ENCODE peak calls at places on chromosomes 16 and 17, in seven cellular contexts. A is cardiac fibroblast, Z is endothelial cell, X is stomach, E is GM13976, S is astrocyte of the cerebellum, V is heart right ventricle. F is an unnamed sample.

GRCh38 chr17:58630883-58631522 is 60.8 kb downstream of the TEX14 start:
- DNase-seq in V (peak; percentile 6), S (no peak), A (no peak), E (no peak), Z (peak; percentile 46), X (peak; percentile 49), F (no peak)

GRCh38 chr16:11133344-11133921 is 122.6 kb downstream of the SOCS1 start:
- DNase-seq in E (no peak), V (peak; percentile 81), A (peak; percentile 97), X (peak; percentile 94), Z (no peak), S (peak; percentile 93), F (no peak)

GRCh38 chr17:6660765-6661463 is 9.4 kb downstream of the C17orf100 start:
- DNase-seq in V (no peak), Z (no peak), S (no peak), X (no peak), A (no peak), E (peak; percentile 69), F (peak; percentile 65)

GRCh38 chr16:88764913-88765349 is 20.1 kb downstream of the PIEZO1 start:
- DNase-seq in E (no peak), X (no peak), S (no peak), A (peak; percentile 30), Z (no peak), V (no peak), F (no peak)

GRCh38 chr17:32385121-32385520 is 35.2 kb downstream of the ZNF207 start:
- DNase-seq in Z (no peak), A (no peak), X (no peak), V (no peak), E (no peak), S (no peak), F (no peak)

GRCh38 chr17:77513045-77513444 is 372.3 kb downstream of the SEC14L1 start:
- DNase-seq in E (no peak), Z (no peak), X (no peak), V (no peak), A (no peak), S (no peak), F (no peak)

GRCh38 chr16:12323007-12323699 is 346.6 kb downstream of the SNX29 start:
- DNase-seq in E (peak; percentile 37), S (no peak), A (no peak), X (no peak), Z (no peak), V (no peak), F (no peak)

GRCh38 chr17:79587421-79587820 is 23.4 kb downstream of the RBFOX3 start:
- DNase-seq in E (no peak), X (no peak), Z (no peak), V (no peak), S (no peak), A (no peak), F (no peak)

GRCh38 chr16:65991149-65991701 is 375.3 kb upstream of the CDH5 start:
- DNase-seq in A (no peak), X (no peak), Z (no peak), E (no peak), S (no peak), V (no peak), F (no peak)

GRCh38 chr16:89194340-89195311 is 5.7 kb downstream of the SLC22A31 start:
- DNase-seq in S (no peak), X (no peak), A (no peak), V (no peak), E (no peak), Z (no peak), F (no peak)

GRCh38 chr16:89330177-89330856 is 112.8 kb downstream of the ZNF778 start:
- DNase-seq in Z (peak; percentile 50), S (no peak), X (peak; percentile 66), E (no peak), A (peak; percentile 74), V (no peak), F (no peak)

GRCh38 chr16:72793017-72793416 is 254.9 kb downstream of the ZFHX3 start:
- DNase-seq in A (no peak), S (no peak), Z (no peak), X (no peak), E (no peak), V (no peak), F (no peak)

GRCh38 chr16:78478267-78478821 is 378.9 kb downstream of the WWOX start:
- DNase-seq in V (no peak), Z (peak; percentile 4), S (no peak), X (no peak), E (no peak), A (no peak), F (no peak)

GRCh38 chr17:4599505-4600281 is 15.4 kb downstream of the SMTNL2 start:
- DNase-seq in E (no peak), S (no peak), X (no peak), Z (peak; percentile 4), V (no peak), A (no peak), F (no peak)

GRCh38 chr16:72995151-72995881 is 52.6 kb downstream of the ZFHX3 start:
- DNase-seq in S (no peak), X (no peak), V (no peak), Z (peak; percentile 51), E (no peak), A (no peak), F (no peak)

GRCh38 chr16:20910781-20911321 is 10.3 kb downstream of the LYRM1 start:
- DNase-seq in X (no peak), E (no peak), S (peak; percentile 82), Z (no peak), V (no peak), A (peak; percentile 96), F (no peak)

GRCh38 chr17:48555183-48555615 is 10.3 kb upstream of the HOXB2 start:
- DNase-seq in A (peak; percentile 90), X (no peak), Z (no peak), S (peak; percentile 81), V (no peak), E (peak; percentile 58), F (no peak)

GRCh38 chr16:88375236-88376052 is 7.3 kb upstream of the ZNF469 start:
- DNase-seq in A (no peak), E (no peak), V (no peak), S (no peak), Z (no peak), X (no peak), F (no peak)

GRCh38 chr17:65370669-65371126 is 190.8 kb downstream of the AXIN2 start:
- DNase-seq in A (no peak), V (no peak), X (peak; percentile 67), Z (no peak), E (no peak), S (no peak), F (no peak)

GRCh38 chr17:82399601-82400101 is 18.5 kb upstream of the HEXD start:
- DNase-seq in Z (no peak), V (no peak), A (no peak), X (no peak), S (no peak), E (no peak), F (no peak)

GRCh38 chr16:87653234-87653633 is 50.9 kb downstream of the JPH3 start:
- DNase-seq in A (peak; percentile 18), Z (no peak), V (no peak), E (peak; percentile 66), S (no peak), X (no peak), F (no peak)

GRCh38 chr16:57194512-57194911 is 8.4 kb downstream of the RSPRY1 start:
- DNase-seq in X (no peak), Z (no peak), V (no peak), A (peak; percentile 96), E (no peak), S (peak; percentile 83), F (no peak)

GRCh38 chr16:5438591-5438990 is 341.0 kb upstream of the EEF2KMT start:
- DNase-seq in X (no peak), V (no peak), S (no peak), Z (no peak), A (no peak), E (no peak), F (no peak)

GRCh38 chr17:17313350-17313991 is 10.3 kb downstream of the NT5M start:
- DNase-seq in X (peak; percentile 70), V (peak; percentile 19), Z (peak; percentile 48), A (peak; percentile 37), S (no peak), E (peak; percentile 86), F (peak; percentile 87)

GRCh38 chr17:683040-683439 is 31.6 kb downstream of the VPS53 start:
- DNase-seq in S (no peak), Z (no peak), E (no peak), A (no peak), X (no peak), V (no peak), F (no peak)

GRCh38 chr16:23302045-23302956 is at the start of gene SCNN1B:
- DNase-seq in Z (peak; percentile 24), E (peak; percentile 59), A (no peak), V (no peak), X (peak; percentile 64), S (no peak), F (peak; percentile 35)

GRCh38 chr16:23304620-23305019 is 2.5 kb downstream of the SCNN1B start:
- DNase-seq in X (no peak), S (no peak), A (no peak), V (no peak), Z (no peak), E (no peak), F (no peak)

GRCh38 chr16:23301251-23302044 is 654 bp upstream of the SCNN1B start:
- DNase-seq in A (no peak), Z (no peak), S (no peak), X (no peak), V (no peak), E (no peak), F (no peak)

GRCh38 chr16:23306199-23307100 is 4.3 kb downstream of the SCNN1B start:
- DNase-seq in V (no peak), X (no peak), S (no peak), Z (no peak), A (no peak), E (no peak), F (no peak)

GRCh38 chr16:23303685-23304084 is 1.6 kb downstream of the SCNN1B start:
- DNase-seq in X (no peak), S (no peak), E (no peak), Z (no peak), V (no peak), A (no peak), F (no peak)
- TF ChIP-seq CTCF in X (no peak), S (no peak), E (no peak), Z (no peak), V (no peak), A (no peak), F (no peak)

GRCh38 chr17:63943745-63944144 is 11.6 kb upstream of the CD79B start:
- DNase-seq in A (no peak), Z (no peak), S (no peak), E (no peak), X (no peak), V (no peak), F (no peak)
- TF ChIP-seq CTCF in A (peak; percentile 13), Z (peak; percentile 58), S (no peak), E (no peak), X (no peak), V (no peak), F (no peak)

GRCh38 chr16:54934536-54935410 is 4.1 kb downstream of the IRX5 start:
- DNase-seq in X (no peak), E (peak; percentile 39), V (peak; percentile 42), A (no peak), Z (peak; percentile 59), S (no peak), F (no peak)
- TF ChIP-seq CTCF in X (no peak), E (no peak), V (peak; percentile 43), A (no peak), Z (no peak), S (peak; percentile 35), F (peak; percentile 16)

DNA sequence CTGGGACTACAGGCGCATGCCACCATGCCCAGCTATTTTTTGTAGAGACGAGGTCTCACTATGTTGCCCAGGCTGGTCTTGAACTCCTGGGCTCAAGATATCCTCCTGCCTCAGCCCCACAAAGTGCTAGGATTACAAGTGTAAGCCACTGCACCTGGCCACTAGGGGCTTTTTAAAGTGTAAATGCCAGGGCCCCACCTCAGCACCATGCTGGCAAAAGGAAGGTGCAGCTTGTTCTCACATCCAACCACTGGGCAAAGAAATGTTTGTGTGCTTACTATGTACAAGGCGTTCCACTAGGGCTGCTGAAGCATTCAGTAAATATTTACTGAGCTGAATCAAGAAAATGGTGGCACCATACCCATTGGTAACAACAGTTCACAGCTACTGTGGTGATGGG is 22.6 kb downstream of the COG1 start:
- DNase-seq in E (no peak), Z (no peak), A (no peak), X (no peak), V (no peak), S (no peak), F (no peak)
- TF ChIP-seq CTCF in E (no peak), Z (no peak), A (no peak), X (peak; percentile 27), V (no peak), S (peak; percentile 13), F (peak; percentile 9)